ENCODE peak calls at places on chromosomes 5 and 9, in five cellular contexts. T is colonic mucosa, P is endodermal cell, L is MCF 10A, U is NB4. N is an unnamed sample.
A peak's percentile ranks its signal among the peaks of the same experiment; 100 is the strongest.

GRCh38 chr9:123999668-124000067 is 11.9 kb upstream of the LHX2 start:
- DNase-seq in L (no peak), T (no peak), P (peak; percentile 65), U (peak; percentile 28), N (peak; percentile 50)

GRCh38 chr9:104608336-104608735 is 2.9 kb upstream of the OR13C2 start:
- DNase-seq in L (peak; percentile 12), T (no peak), U (peak; percentile 4), P (no peak), N (no peak)

GRCh38 chr5:6737043-6737941 is 24.1 kb downstream of the TENT4A start:
- DNase-seq in U (no peak), L (no peak), T (no peak), P (no peak), N (peak; percentile 77)

GRCh38 chr5:1332461-1333001 is 12.4 kb downstream of the CLPTM1L start:
- DNase-seq in L (peak; percentile 7), T (no peak), U (peak; percentile 58), P (no peak), N (no peak)

GRCh38 chr5:180159756-180160155 is 49.3 kb downstream of the RASGEF1C start:
- DNase-seq in P (no peak), U (no peak), L (peak; percentile 14), T (peak; percentile 4), N (peak; percentile 6)

GRCh38 chr9:12719431-12719830 is 26.2 kb downstream of the TYRP1 start:
- DNase-seq in T (no peak), L (peak; percentile 35), U (peak; percentile 41), P (no peak), N (no peak)

GRCh38 chr9:132125944-132126720 is 35.7 kb upstream of the NTNG2 start:
- DNase-seq in U (no peak), P (no peak), T (no peak), L (no peak), N (peak; percentile 56)

GRCh38 chr5:170105643-170106611 is at the start of gene FOXI1:
- DNase-seq in P (peak; percentile 73), U (no peak), L (no peak), T (no peak), N (no peak)

GRCh38 chr5:56561-57290 is 35.2 kb upstream of the PLEKHG4B start:
- DNase-seq in P (peak; percentile 89), T (no peak), L (peak; percentile 68), U (peak; percentile 62), N (peak; percentile 30)

GRCh38 chr5:66307647-66308257 is 163.7 kb downstream of the SREK1 start:
- DNase-seq in L (peak; percentile 75), U (peak; percentile 68), P (no peak), T (no peak), N (peak; percentile 59)

GRCh38 chr5:174876-175465 is 16.3 kb upstream of the LRRC14B start:
- DNase-seq in U (no peak), T (no peak), L (no peak), P (no peak), N (no peak)

GRCh38 chr5:143560378-143560777 is 156.9 kb upstream of the NR3C1 start:
- DNase-seq in T (no peak), L (no peak), P (no peak), U (no peak), N (no peak)

GRCh38 chr9:71302776-71303175 is 181.4 kb upstream of the TRPM3 start:
- DNase-seq in U (no peak), P (no peak), L (no peak), T (no peak), N (no peak)

GRCh38 chr5:105953616-105954015 is 1717.1 kb downstream of the EFNA5 start:
- DNase-seq in L (no peak), U (no peak), P (no peak), T (no peak), N (no peak)

GRCh38 chr9:121744687-121745395 is 93.4 kb downstream of the DAB2IP start:
- DNase-seq in T (no peak), U (no peak), L (no peak), P (peak; percentile 78), N (no peak)

GRCh38 chr9:113361304-113362018 is 12.1 kb downstream of the BSPRY start:
- DNase-seq in P (no peak), T (no peak), L (no peak), U (no peak), N (no peak)

GRCh38 chr9:87991151-87991870 is 17.0 kb upstream of the CDK20 start:
- DNase-seq in U (no peak), P (no peak), T (no peak), L (no peak), N (no peak)

GRCh38 chr9:88998911-88999310 is 7.6 kb downstream of the S1PR3 start:
- DNase-seq in P (no peak), U (no peak), L (peak; percentile 26), T (peak; percentile 43), N (no peak)

GRCh38 chr5:154648229-154648628 is 106.9 kb upstream of the LARP1 start:
- DNase-seq in T (no peak), L (no peak), U (no peak), P (no peak), N (no peak)

GRCh38 chr5:155485344-155485743 is 471.8 kb downstream of the KIF4B start:
- DNase-seq in P (no peak), L (no peak), U (no peak), T (no peak), N (no peak)

GRCh38 chr5:159855476-159856157 is 60.7 kb upstream of the ADRA1B start:
- DNase-seq in T (no peak), P (no peak), L (no peak), U (no peak), N (no peak)

GRCh38 chr9:132020845-132021510 is 58.7 kb downstream of the MED27 start:
- DNase-seq in T (no peak), L (no peak), P (no peak), U (no peak), N (no peak)

GRCh38 chr5:160133071-160133917 is 14.0 kb upstream of the PWWP2A start:
- DNase-seq in P (peak; percentile 85), U (peak; percentile 23), T (peak; percentile 28), L (no peak), N (no peak)

GRCh38 chr5:38672059-38672791 is 115.8 kb upstream of the LIFR start:
- DNase-seq in P (peak; percentile 58), U (no peak), L (peak; percentile 75), T (no peak), N (no peak)

GRCh38 chr5:168076561-168076991 is 214.9 kb upstream of the WWC1 start:
- DNase-seq in L (peak; percentile 39), U (peak; percentile 22), T (no peak), P (peak; percentile 93), N (no peak)
- TF ChIP-seq CTCF in L (peak; percentile 37), U (peak; percentile 49), T (no peak), P (peak; percentile 88), N (peak; percentile 22)

GRCh38 chr9:108442604-108443277 is 413.0 kb downstream of the ACTL7B start:
- DNase-seq in L (no peak), P (no peak), U (no peak), T (no peak), N (no peak)

GRCh38 chr9:108444400-108445358 is 411.1 kb downstream of the ACTL7B start:
- DNase-seq in T (no peak), L (peak; percentile 88), P (no peak), U (no peak), N (no peak)

GRCh38 chr9:108445431-108446018 is 410.3 kb downstream of the ACTL7B start:
- DNase-seq in T (no peak), P (no peak), U (no peak), L (no peak), N (no peak)

GRCh38 chr9:108443278-108443633 is 412.5 kb downstream of the ACTL7B start:
- DNase-seq in T (no peak), L (no peak), P (no peak), U (no peak), N (no peak)

GRCh38 chr9:108443741-108444140 is 412.0 kb downstream of the ACTL7B start:
- DNase-seq in P (no peak), U (no peak), T (no peak), L (peak; percentile 26), N (no peak)
- TF ChIP-seq CTCF in P (no peak), U (no peak), T (no peak), L (no peak), N (no peak)

GRCh38 chr9:35659340-35659739 is 1.2 kb downstream of the CCDC107 start:
- DNase-seq in U (peak; percentile 18), L (peak; percentile 87), P (no peak), T (no peak), N (no peak)

GRCh38 chr9:35657327-35658143 is at the start of gene RMRP:
- DNase-seq in U (peak; percentile 100), T (peak; percentile 97), L (peak; percentile 99), P (peak; percentile 97), N (peak; percentile 93)

GRCh38 chr9:35656841-35657326 is 935 bp downstream of the RMRP start:
- DNase-seq in L (no peak), T (no peak), U (peak; percentile 19), P (no peak), N (no peak)

GRCh38 chr9:35658894-35659220 is 765 bp downstream of the CCDC107 start:
- DNase-seq in L (peak; percentile 30), T (peak; percentile 43), U (peak; percentile 65), P (no peak), N (no peak)

GRCh38 chr9:35658144-35658893 is at the start of gene CCDC107:
- DNase-seq in P (peak; percentile 94), T (peak; percentile 84), U (peak; percentile 86), L (peak; percentile 80), N (peak; percentile 97)
- TF ChIP-seq CTCF in P (peak; percentile 95), T (peak; percentile 51), U (peak; percentile 56), L (peak; percentile 65), N (peak; percentile 65)

GRCh38 chr9:129720181-129720864 is 32.5 kb downstream of the PTGES start:
- DNase-seq in U (no peak), T (no peak), P (peak; percentile 91), L (no peak), N (no peak)
- TF ChIP-seq CTCF in U (peak; percentile 14), T (no peak), P (peak; percentile 85), L (peak; percentile 32), N (no peak)

DNA sequence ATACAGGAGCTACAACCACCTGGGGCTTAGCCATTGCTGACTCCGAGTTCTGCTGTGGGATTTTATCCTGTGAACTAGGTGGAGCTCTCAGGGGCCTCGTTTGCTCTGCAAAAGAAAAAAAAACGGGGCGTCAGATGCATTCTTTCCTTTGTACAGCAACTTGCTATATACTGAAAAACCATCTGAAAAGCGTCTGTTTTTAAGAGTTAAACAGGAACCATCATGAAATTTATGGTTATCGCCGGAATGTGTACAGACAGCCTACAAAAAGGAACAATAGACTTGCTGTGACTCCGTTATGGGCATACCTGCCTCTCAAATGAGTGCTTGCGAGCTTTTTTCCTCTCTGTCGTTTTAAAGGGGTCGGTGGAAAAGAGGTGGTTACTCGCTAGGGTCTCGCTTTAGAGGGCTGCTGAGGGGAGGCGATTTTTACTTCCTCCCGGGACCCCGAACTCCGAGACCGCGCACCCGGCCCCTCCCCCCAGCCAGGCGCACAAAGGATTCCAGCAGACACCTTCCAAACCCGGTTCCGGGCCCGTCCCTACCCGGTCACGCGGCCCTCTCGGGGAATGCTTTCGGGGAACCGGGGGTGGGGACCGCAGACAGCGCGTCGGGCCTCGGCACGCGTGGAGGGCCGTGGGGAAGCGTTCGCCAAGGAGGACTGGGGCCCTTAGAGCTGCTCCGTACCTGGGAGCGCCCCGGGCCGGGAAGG is 826 bp downstream of the PAIP1 start:
- DNase-seq in L (peak; percentile 60), P (peak; percentile 87), U (peak; percentile 67), T (peak; percentile 77), N (peak; percentile 56)
- TF ChIP-seq CTCF in L (no peak), P (no peak), U (no peak), T (no peak), N (no peak)

N was measured in GM13976.